ENCODE peak calls at places on chromosome 2, in six cellular contexts. One of them, this sample, is unnamed.

GRCh38 chr2:167048829-167049228 is 160.5 kb downstream of the XIRP2 start:
- DNase-seq in A549: no peak
- DNase-seq in HCT116: no peak
- DNase-seq in WTC11: no peak
- DNase-seq in SK-N-SH: no peak
- DNase-seq in endothelial cell of umbilical vein: no peak
- DNase-seq in this sample: no peak

GRCh38 chr2:178105566-178105965 is 6.7 kb upstream of the RBM45 start:
- DNase-seq in A549: no peak
- DNase-seq in endothelial cell of umbilical vein: no peak
- DNase-seq in WTC11: no peak
- DNase-seq in HCT116: no peak
- DNase-seq in SK-N-SH: no peak
- DNase-seq in this sample: no peak

GRCh38 chr2:68031043-68031442 is 31.8 kb downstream of the C1D start:
- DNase-seq in A549: no peak
- DNase-seq in SK-N-SH: no peak
- DNase-seq in endothelial cell of umbilical vein: no peak
- DNase-seq in WTC11: no peak
- DNase-seq in HCT116: no peak
- DNase-seq in this sample: no peak

GRCh38 chr2:60530660-60531276 is 22.7 kb downstream of the BCL11A start:
- DNase-seq in A549: no peak
- DNase-seq in HCT116: no peak
- DNase-seq in WTC11: no peak
- DNase-seq in SK-N-SH: peak
- DNase-seq in endothelial cell of umbilical vein: no peak
- DNase-seq in this sample: peak

GRCh38 chr2:20231632-20232031 is 6.7 kb upstream of the SDC1 start:
- DNase-seq in WTC11: peak
- DNase-seq in SK-N-SH: peak
- DNase-seq in HCT116: peak
- DNase-seq in endothelial cell of umbilical vein: peak
- DNase-seq in A549: peak
- DNase-seq in this sample: peak

GRCh38 chr2:149732001-149732685 is 144.6 kb upstream of the MMADHC start:
- DNase-seq in endothelial cell of umbilical vein: no peak
- DNase-seq in WTC11: no peak
- DNase-seq in SK-N-SH: no peak
- DNase-seq in HCT116: no peak
- DNase-seq in A549: peak
- DNase-seq in this sample: no peak

GRCh38 chr2:130892793-130893785 is 56.4 kb downstream of the ARHGEF4 start:
- DNase-seq in SK-N-SH: no peak
- DNase-seq in endothelial cell of umbilical vein: no peak
- DNase-seq in WTC11: no peak
- DNase-seq in HCT116: no peak
- DNase-seq in A549: no peak
- DNase-seq in this sample: no peak

GRCh38 chr2:42964444-42965081 is 172.2 kb upstream of the HAAO start:
- DNase-seq in endothelial cell of umbilical vein: no peak
- DNase-seq in A549: no peak
- DNase-seq in SK-N-SH: no peak
- DNase-seq in WTC11: no peak
- DNase-seq in HCT116: no peak
- DNase-seq in this sample: peak

GRCh38 chr2:133110201-133110600 is 440.2 kb upstream of the LYPD1 start:
- DNase-seq in WTC11: no peak
- DNase-seq in HCT116: no peak
- DNase-seq in SK-N-SH: no peak
- DNase-seq in endothelial cell of umbilical vein: no peak
- DNase-seq in A549: no peak
- DNase-seq in this sample: no peak

GRCh38 chr2:238488347-238488826 is 61.7 kb downstream of the ASB1 start:
- DNase-seq in endothelial cell of umbilical vein: no peak
- DNase-seq in WTC11: no peak
- DNase-seq in SK-N-SH: no peak
- DNase-seq in HCT116: no peak
- DNase-seq in A549: no peak
- DNase-seq in this sample: no peak

GRCh38 chr2:12289105-12289802 is 427.5 kb upstream of the TRIB2 start:
- DNase-seq in A549: no peak
- DNase-seq in SK-N-SH: no peak
- DNase-seq in HCT116: no peak
- DNase-seq in endothelial cell of umbilical vein: no peak
- DNase-seq in WTC11: no peak
- DNase-seq in this sample: no peak

GRCh38 chr2:12296915-12297314 is 419.8 kb upstream of the TRIB2 start:
- DNase-seq in HCT116: no peak
- DNase-seq in endothelial cell of umbilical vein: no peak
- DNase-seq in WTC11: no peak
- DNase-seq in SK-N-SH: no peak
- DNase-seq in A549: no peak
- DNase-seq in this sample: no peak

GRCh38 chr2:12291303-12291702 is 425.4 kb upstream of the TRIB2 start:
- DNase-seq in SK-N-SH: no peak
- DNase-seq in endothelial cell of umbilical vein: no peak
- DNase-seq in A549: no peak
- DNase-seq in HCT116: no peak
- DNase-seq in WTC11: no peak
- DNase-seq in this sample: no peak

GRCh38 chr2:12296120-12296519 is 420.6 kb upstream of the TRIB2 start:
- DNase-seq in SK-N-SH: no peak
- DNase-seq in WTC11: no peak
- DNase-seq in A549: no peak
- DNase-seq in endothelial cell of umbilical vein: no peak
- DNase-seq in HCT116: no peak
- DNase-seq in this sample: no peak

DNA sequence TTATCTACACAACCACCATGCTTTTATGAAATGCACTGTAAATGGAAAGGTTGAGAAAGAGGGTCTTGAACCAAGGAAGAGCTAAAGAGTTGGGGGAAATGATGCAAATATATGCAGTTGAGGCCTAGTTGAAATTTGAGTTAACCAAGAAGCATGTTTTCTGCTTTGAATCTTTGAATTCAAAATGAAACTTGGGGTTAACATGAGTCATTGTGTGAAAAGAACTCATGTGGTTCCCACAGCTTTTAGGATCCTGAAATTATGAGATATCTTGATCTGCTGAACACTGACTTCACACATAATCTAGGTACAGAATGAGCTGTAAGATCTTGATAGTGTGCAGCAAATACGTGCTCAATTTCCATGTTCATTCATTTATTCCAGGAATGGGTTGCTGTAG is 422.9 kb upstream of the TRIB2 start:
- DNase-seq in WTC11: no peak
- DNase-seq in HCT116: no peak
- DNase-seq in endothelial cell of umbilical vein: no peak
- DNase-seq in SK-N-SH: no peak
- DNase-seq in A549: no peak
- DNase-seq in this sample: no peak
- TF ChIP-seq MAX in WTC11: no peak
- TF ChIP-seq MAX in HCT116: no peak
- TF ChIP-seq MAX in endothelial cell of umbilical vein: no peak
- TF ChIP-seq MAX in SK-N-SH: no peak
- TF ChIP-seq MAX in A549: no peak
- TF ChIP-seq MAX in this sample: no peak

DNA sequence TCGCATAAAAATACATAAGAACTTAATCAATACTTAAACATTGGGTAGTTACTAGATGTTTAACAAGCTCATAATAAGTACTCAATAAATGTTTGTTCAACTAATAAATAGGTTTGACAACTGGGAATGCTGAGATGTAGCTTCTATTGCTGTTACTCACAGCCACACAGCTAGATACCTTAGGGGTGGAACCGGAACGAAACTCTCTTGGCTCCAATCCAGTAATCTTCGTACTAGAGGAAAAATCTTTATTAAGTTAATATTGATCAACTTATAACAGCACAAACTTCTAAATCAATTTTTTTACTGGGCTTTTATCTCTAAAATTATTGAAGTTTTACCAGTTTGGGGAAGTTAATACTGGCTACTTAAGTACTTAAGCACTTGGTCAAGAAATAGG is 247.8 kb downstream of the PAX3 start:
- DNase-seq in HCT116: no peak
- DNase-seq in endothelial cell of umbilical vein: no peak
- DNase-seq in A549: no peak
- DNase-seq in SK-N-SH: no peak
- DNase-seq in WTC11: no peak
- DNase-seq in this sample: no peak
- TF ChIP-seq MAX in HCT116: no peak
- TF ChIP-seq MAX in endothelial cell of umbilical vein: no peak
- TF ChIP-seq MAX in A549: no peak
- TF ChIP-seq MAX in SK-N-SH: no peak
- TF ChIP-seq MAX in WTC11: no peak
- TF ChIP-seq MAX in this sample: no peak

GRCh38 chr2:48205137-48205798 is 299.0 kb upstream of the FBXO11 start:
- DNase-seq in endothelial cell of umbilical vein: no peak
- DNase-seq in SK-N-SH: no peak
- DNase-seq in HCT116: no peak
- DNase-seq in A549: peak
- DNase-seq in WTC11: no peak
- DNase-seq in this sample: peak
- TF ChIP-seq MAX in endothelial cell of umbilical vein: no peak
- TF ChIP-seq MAX in SK-N-SH: no peak
- TF ChIP-seq MAX in HCT116: no peak
- TF ChIP-seq MAX in A549: no peak
- TF ChIP-seq MAX in WTC11: no peak
- TF ChIP-seq MAX in this sample: no peak

DNA sequence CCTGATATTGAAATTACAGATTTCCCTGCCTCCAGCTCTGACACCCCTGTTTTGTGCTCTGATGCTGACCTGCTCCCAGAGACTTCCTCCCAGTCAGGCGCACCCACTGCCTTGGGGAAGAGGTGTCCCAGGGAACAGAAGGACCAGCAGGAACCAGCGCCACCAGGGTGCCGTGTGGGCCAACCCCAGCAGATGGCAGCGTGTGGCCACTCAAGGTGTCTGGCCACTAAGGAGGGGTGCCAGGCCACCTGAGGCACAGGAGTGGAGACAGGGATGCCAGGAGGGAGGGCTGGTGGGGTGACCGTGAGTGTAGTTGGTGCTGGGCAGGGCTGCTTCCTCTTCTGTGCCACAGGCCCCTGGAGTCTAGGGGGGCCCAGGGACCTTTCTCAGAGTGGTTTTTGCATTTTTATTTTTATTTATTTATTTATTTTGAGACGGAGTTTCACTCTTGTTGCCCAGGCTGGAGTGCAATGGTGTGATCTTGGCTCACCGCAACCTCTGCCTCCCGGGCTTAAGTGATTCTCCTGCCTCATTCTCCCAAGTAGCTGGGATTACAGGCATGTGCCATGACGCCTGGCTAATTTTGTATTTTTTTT is 56.0 kb downstream of the TEX44 start:
- DNase-seq in A549: peak
- DNase-seq in endothelial cell of umbilical vein: peak
- DNase-seq in HCT116: peak
- DNase-seq in WTC11: peak
- DNase-seq in SK-N-SH: peak
- DNase-seq in this sample: peak
- TF ChIP-seq MAX in A549: no peak
- TF ChIP-seq MAX in endothelial cell of umbilical vein: no peak
- TF ChIP-seq MAX in HCT116: no peak
- TF ChIP-seq MAX in WTC11: no peak
- TF ChIP-seq MAX in SK-N-SH: no peak
- TF ChIP-seq MAX in this sample: peak

This sample was measured in NB4.